ENCODE peak calls at places on chromosomes 13 and 19, in six cellular contexts. Q is dorsolateral prefrontal cortex, C is GM23338, Y is right lobe of liver, E is uterus, L is neural progenitor cell. X is an unnamed sample.

GRCh38 chr13:33275916-33276315 is 9.6 kb downstream of the STARD13 start:
- DNase-seq in Q (no peak), C (no peak), Y (no peak), E (no peak), L (no peak), X (no peak)

GRCh38 chr19:29622191-29623070 is 16.3 kb downstream of the POP4 start:
- DNase-seq in Q (no peak), C (no peak), Y (no peak), E (no peak), L (peak; percentile 70), X (no peak)

GRCh38 chr13:110233682-110234280 is 73.2 kb downstream of the COL4A1 start:
- DNase-seq in Q (no peak), C (no peak), Y (no peak), E (no peak), L (no peak), X (no peak)

GRCh38 chr13:48859168-48860105 is 116.3 kb upstream of the FNDC3A start:
- DNase-seq in Q (no peak), C (peak; percentile 38), Y (no peak), E (no peak), L (no peak), X (no peak)

GRCh38 chr13:96925869-96926628 is 68.2 kb downstream of the OXGR1 start:
- DNase-seq in Q (no peak), C (no peak), Y (no peak), E (no peak), L (no peak), X (no peak)

GRCh38 chr19:37909661-37910199 is 2.7 kb downstream of the SIPA1L3 start:
- DNase-seq in Q (no peak), C (no peak), Y (no peak), E (no peak), L (no peak), X (no peak)

GRCh38 chr13:111114362-111115050 is 604 bp upstream of the ARHGEF7 start:
- DNase-seq in Q (no peak), C (peak; percentile 68), Y (peak; percentile 55), E (peak; percentile 51), L (peak; percentile 53), X (no peak)

GRCh38 chr13:97544041-97544765 is 110.2 kb downstream of the RAP2A start:
- DNase-seq in Q (no peak), C (no peak), Y (no peak), E (no peak), L (no peak), X (no peak)

GRCh38 chr13:98201178-98201577 is 24.1 kb upstream of the RNF113B start:
- DNase-seq in Q (no peak), C (no peak), Y (no peak), E (no peak), L (no peak), X (no peak)

GRCh38 chr13:34076319-34076718 is 258.4 kb downstream of the RFC3 start:
- DNase-seq in Q (no peak), C (no peak), Y (no peak), E (no peak), L (no peak), X (no peak)

GRCh38 chr19:16014923-16015804 is 61.1 kb upstream of the TPM4 start:
- DNase-seq in Q (no peak), C (no peak), Y (no peak), E (no peak), L (no peak), X (no peak)

GRCh38 chr13:46288570-46289259 is 77.0 kb downstream of the LRRC63 start:
- DNase-seq in Q (no peak), C (peak; percentile 86), Y (no peak), E (no peak), L (peak; percentile 68), X (no peak)

GRCh38 chr13:46286972-46287371 is 75.2 kb downstream of the LRRC63 start:
- DNase-seq in Q (no peak), C (peak; percentile 17), Y (no peak), E (no peak), L (no peak), X (no peak)

DNA sequence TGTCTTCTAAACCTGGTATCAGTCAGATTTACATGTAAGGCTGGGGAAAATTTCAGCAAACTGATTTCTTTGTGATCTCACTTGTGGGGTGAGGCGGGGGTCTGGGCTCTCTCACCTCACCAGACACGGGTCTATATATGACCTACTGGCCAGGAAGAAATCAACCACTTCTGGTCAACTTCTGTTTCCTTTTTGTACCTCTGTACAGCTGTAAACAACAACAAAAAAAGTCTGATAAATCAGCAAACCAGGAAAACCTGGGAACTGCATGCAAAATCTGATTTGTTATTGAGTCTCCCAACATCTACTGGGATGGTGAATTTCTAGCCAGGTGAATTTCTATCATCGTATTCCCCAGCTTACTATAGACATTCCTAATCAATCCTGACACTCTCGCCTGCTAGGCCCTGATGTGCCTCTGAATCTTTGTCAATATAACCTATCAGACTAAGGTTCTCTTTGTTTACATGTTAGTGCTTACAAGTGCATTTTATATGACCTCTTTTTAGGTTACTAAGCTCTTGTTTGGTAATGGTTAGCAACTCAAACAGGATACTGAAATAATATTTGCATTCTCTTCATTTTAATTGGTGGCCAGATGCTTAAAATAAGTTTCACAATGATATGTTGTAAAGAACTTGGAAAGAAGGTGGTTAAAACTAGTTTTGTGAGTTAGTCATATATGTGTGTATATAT is 77.7 kb downstream of the LRRC63 start:
- DNase-seq in Q (no peak), C (no peak), Y (no peak), E (no peak), L (no peak), X (no peak)
- TF ChIP-seq CTCF in Q (no peak), C (no peak), Y (no peak), E (no peak), L (no peak), X (no peak)

DNA sequence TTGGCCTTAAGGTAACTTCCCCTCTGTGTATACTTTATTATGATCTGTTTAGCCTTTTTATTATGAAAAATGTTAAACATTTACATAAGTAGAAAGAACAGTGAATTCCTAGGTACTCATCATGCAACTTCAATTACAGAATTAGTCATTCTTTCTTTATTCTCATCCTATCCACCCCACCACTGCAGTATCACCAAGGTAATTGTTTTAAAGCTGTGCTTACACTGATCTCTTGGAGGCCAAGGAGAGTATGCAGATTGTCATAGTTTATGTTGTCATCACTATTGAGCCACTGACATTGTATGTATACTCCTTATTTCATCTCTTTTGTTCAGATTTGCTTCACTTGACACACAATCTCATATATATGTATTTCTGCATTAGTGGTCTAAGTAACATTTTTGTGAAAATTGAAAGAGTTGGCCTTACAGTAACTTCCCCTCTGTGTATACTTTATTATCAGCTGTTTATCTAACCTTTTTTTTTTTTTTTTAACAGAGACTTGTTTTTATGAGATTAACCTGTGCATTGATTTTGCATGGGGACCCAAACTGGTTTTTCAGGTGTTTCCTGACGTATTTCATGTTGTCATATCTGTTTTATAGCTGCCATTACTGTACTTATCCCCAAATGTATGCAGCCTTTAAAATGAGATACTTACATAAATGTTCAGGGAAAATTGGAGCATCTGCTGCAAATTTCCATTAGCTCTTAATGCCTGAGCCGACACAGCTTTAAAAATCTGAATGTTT is 4.5 kb downstream of the ZNF507 start:
- DNase-seq in Q (no peak), C (no peak), Y (no peak), E (no peak), L (no peak), X (no peak)
- H3K27ac ChIP-seq in Q (no peak overlapping the region), C (no peak overlapping the region), Y (peak overlapping the region; percentile 64), E (no peak overlapping the region), L (no peak overlapping the region), X (no peak overlapping the region)

GRCh38 chr19:18388328-18389094 is 2.6 kb downstream of the GDF15 start:
- DNase-seq in Q (peak; percentile 69), C (peak; percentile 85), Y (peak; percentile 82), E (peak; percentile 84), L (peak; percentile 84), X (peak; percentile 91)
- H3K4me3 ChIP-seq in Q (peak overlapping the region; percentile 38), C (peak overlapping the region; percentile 50), Y (peak overlapping the region; percentile 23), E (peak overlapping the region; percentile 24), L (peak overlapping the region; percentile 36), X (peak overlapping the region; percentile 53)

GRCh38 chr13:52615817-52616216 is 26.4 kb upstream of the HNRNPA1L2 start:
- DNase-seq in Q (no peak), C (no peak), Y (no peak), E (no peak), L (no peak), X (no peak)
- TF ChIP-seq CTCF in Q (no peak), C (no peak), Y (no peak), E (no peak), L (no peak), X (no peak)

DNA sequence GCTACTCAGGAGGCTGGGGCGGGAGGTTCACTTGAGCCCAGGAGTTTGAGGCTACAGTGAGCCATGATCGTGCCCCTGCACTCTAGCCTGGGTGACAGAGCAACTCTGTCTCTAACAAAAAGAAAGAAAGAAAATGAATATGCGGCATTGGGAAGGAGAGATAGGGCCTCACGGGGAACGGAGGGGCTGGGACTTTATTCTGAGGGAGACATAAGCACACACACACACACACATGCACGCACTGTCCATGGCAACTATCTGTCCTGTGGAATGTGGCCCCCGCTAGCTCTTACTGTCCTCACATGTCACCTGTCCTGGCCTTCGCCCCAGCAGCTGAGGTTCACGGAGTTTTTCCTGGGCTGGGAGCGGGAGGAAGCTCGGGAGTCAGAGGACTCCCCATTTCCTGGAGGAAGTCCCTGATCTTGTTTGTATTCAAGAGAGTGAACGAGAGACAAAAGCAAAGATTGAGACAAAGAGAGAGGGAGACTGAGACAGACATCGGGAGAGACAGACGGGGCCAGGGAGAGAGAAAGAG is 654 bp downstream of the STAP2 start:
- DNase-seq in Q (no peak), C (peak; percentile 51), Y (peak; percentile 64), E (no peak), L (peak; percentile 42), X (no peak)
- H3K27ac ChIP-seq in Q (no peak overlapping the region), C (peak overlapping the region; percentile 80), Y (peak overlapping the region; percentile 76), E (peak overlapping the region; percentile 53), L (no peak overlapping the region), X (peak overlapping the region; percentile 76)

DNA sequence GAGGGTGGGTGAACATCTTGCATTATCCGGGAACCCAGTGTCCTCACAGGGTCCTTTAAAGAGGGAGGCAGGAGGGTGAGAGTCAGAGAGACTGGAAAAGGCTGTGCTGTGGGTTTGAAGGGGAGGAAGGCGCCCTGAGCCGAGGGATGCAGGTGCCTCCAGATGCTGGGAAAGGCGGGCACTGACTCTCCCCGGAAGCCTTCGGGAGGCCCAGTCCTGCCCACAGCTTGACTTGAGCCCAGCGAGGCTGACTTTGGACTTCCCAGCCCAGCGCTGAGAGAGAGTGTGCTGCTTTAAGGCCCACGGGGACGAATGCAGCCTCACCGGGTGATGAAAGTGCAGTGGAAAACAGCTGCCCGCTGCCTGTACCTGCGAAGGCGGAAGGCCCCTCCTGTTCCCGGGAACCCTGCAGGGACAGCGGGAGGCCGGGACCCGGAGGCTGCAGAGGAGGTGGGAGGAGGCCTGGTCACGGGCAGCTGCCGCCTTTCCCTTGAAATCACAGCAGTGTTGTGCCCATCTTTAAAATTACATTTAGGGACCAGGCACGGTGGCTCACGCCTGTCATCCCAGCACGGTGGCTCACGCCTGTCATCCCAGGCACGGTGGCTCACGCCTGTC is 16.1 kb downstream of the REXO1 start:
- DNase-seq in Q (no peak), C (no peak), Y (no peak), E (no peak), L (no peak), X (no peak)
- H3K4me3 ChIP-seq in Q (no peak overlapping the region), C (no peak overlapping the region), Y (no peak overlapping the region), E (no peak overlapping the region), L (no peak overlapping the region), X (no peak overlapping the region)

X was measured in lower lobe of right lung.